ENCODE peak calls at places on chromosomes 12 and 14, in ten cellular contexts. R is stimulated activated CD4-positive, alpha-beta T cell treated with anti-CD3 and anti-CD28 coated beads, Interleukin-1b, Interleukin-23, amount 100 ng/mL, for 48 hours; S is bronchial epithelial cell; G is activated CD8-positive, alpha-beta memory T cell treated with anti-CD3 and anti-CD28 coated beads, Interleukin-2, amount 10 ng/mL, durations not matched to agents 7 days and 5 days; T is T-cell; C is kidney epithelial cell; K is amygdala; F is HFF-Myc; J is RCC 7860; Y is astrocyte of the cerebellum. I is an unnamed sample.

GRCh38 chr12:67531519-67531918 is 117.0 kb upstream of the DYRK2 start:
- DNase-seq in R (no peak), S (no peak), G (no peak), T (no peak), C (no peak), K (no peak), F (no peak), J (no peak), Y (peak; percentile 84), I (no peak)

GRCh38 chr12:569091-569676 is 94.1 kb downstream of the NINJ2 start:
- DNase-seq in R (no peak), S (no peak), G (no peak), T (no peak), C (no peak), K (no peak), F (no peak), J (no peak), Y (no peak), I (peak; percentile 54)

GRCh38 chr14:92969470-92970232 is 46.7 kb downstream of the CHGA start:
- DNase-seq in R (no peak), S (no peak), G (no peak), T (no peak), C (no peak), K (no peak), F (no peak), J (no peak), Y (no peak), I (no peak)

GRCh38 chr12:106211973-106212372 is 35.8 kb downstream of the CKAP4 start:
- DNase-seq in R (no peak), S (no peak), G (no peak), T (no peak), C (no peak), K (no peak), F (no peak), J (no peak), Y (no peak), I (no peak)

GRCh38 chr14:31835049-31835448 is 242.1 kb upstream of the ARHGAP5 start:
- DNase-seq in R (no peak), S (peak; percentile 55), G (no peak), T (no peak), C (no peak), K (no peak), F (no peak), J (no peak), Y (no peak), I (no peak)

GRCh38 chr12:92905258-92905810 is 23.8 kb downstream of the EEA1 start:
- DNase-seq in R (no peak), S (no peak), G (no peak), T (no peak), C (no peak), K (no peak), F (no peak), J (no peak), Y (no peak), I (no peak)

GRCh38 chr12:123469978-123470377 is 12.0 kb downstream of the SNRNP35 start:
- DNase-seq in R (no peak), S (no peak), G (no peak), T (no peak), C (no peak), K (no peak), F (no peak), J (no peak), Y (no peak), I (no peak)

GRCh38 chr14:68379510-68380303 is 413.2 kb downstream of the ZFP36L1 start:
- DNase-seq in R (peak; percentile 30), S (no peak), G (peak; percentile 58), T (peak; percentile 20), C (no peak), K (no peak), F (no peak), J (no peak), Y (no peak), I (no peak)

GRCh38 chr12:54217774-54218221 is 29.0 kb upstream of the SMUG1 start:
- DNase-seq in R (no peak), S (no peak), G (no peak), T (no peak), C (no peak), K (peak; percentile 88), F (no peak), J (no peak), Y (no peak), I (peak; percentile 79)

GRCh38 chr12:65781681-65782269 is 42.5 kb upstream of the HMGA2 start:
- DNase-seq in R (no peak), S (no peak), G (no peak), T (no peak), C (no peak), K (no peak), F (no peak), J (no peak), Y (no peak), I (no peak)

GRCh38 chr14:60878121-60878520 is 102.8 kb downstream of the TRMT5 start:
- DNase-seq in R (no peak), S (no peak), G (no peak), T (no peak), C (no peak), K (no peak), F (no peak), J (no peak), Y (no peak), I (no peak)

GRCh38 chr12:122888232-122888752 is 7.6 kb downstream of the VPS37B start:
- DNase-seq in R (peak; percentile 39), S (peak; percentile 100), G (no peak), T (peak; percentile 64), C (peak; percentile 91), K (peak; percentile 19), F (no peak), J (peak; percentile 73), Y (peak; percentile 55), I (no peak)

GRCh38 chr14:39666386-39666785 is 234.2 kb upstream of the FBXO33 start:
- DNase-seq in R (no peak), S (no peak), G (no peak), T (no peak), C (no peak), K (no peak), F (no peak), J (no peak), Y (no peak), I (no peak)

GRCh38 chr12:76284816-76285750 is 63.1 kb downstream of the BBS10 start:
- DNase-seq in R (no peak), S (peak; percentile 45), G (no peak), T (no peak), C (no peak), K (no peak), F (no peak), J (no peak), Y (no peak), I (no peak)

GRCh38 chr14:104473244-104473565 is 106.4 kb upstream of the C14orf180 start:
- DNase-seq in R (no peak), S (no peak), G (no peak), T (no peak), C (no peak), K (no peak), F (no peak), J (no peak), Y (no peak), I (no peak)

GRCh38 chr14:69056389-69056788 is 77.3 kb upstream of the ACTN1 start:
- DNase-seq in R (no peak), S (no peak), G (no peak), T (no peak), C (peak; percentile 66), K (peak; percentile 29), F (no peak), J (no peak), Y (no peak), I (no peak)

GRCh38 chr12:103827800-103828440 is 13.1 kb downstream of the NT5DC3 start:
- DNase-seq in R (no peak), S (peak; percentile 64), G (no peak), T (no peak), C (no peak), K (no peak), F (no peak), J (no peak), Y (no peak), I (no peak)

GRCh38 chr12:3304436-3305135 is 186.4 kb upstream of the PRMT8 start:
- DNase-seq in R (no peak), S (peak; percentile 94), G (no peak), T (no peak), C (peak; percentile 93), K (no peak), F (peak; percentile 59), J (peak; percentile 95), Y (peak; percentile 43), I (no peak)